ENCODE peak calls at places on chromosomes 13 and 19, in five cellular contexts. Y is lower leg skin, H is AG09319, W is AML-193, M is MCF 10A. Q is an unnamed sample.

GRCh38 chr13:79128158-79128557 is 277.9 kb downstream of the RBM26 start:
- DNase-seq in Y (no peak), H (no peak), W (peak; percentile 63), M (peak; percentile 98), Q (peak; percentile 9)

GRCh38 chr13:114065926-114066774 is 66.3 kb downstream of the RASA3 start:
- DNase-seq in Y (no peak), H (no peak), W (no peak), M (no peak), Q (no peak)

GRCh38 chr19:40672573-40673299 is 17.7 kb downstream of the NUMBL start:
- DNase-seq in Y (no peak), H (no peak), W (no peak), M (no peak), Q (no peak)

GRCh38 chr19:35087393-35087792 is 28.2 kb upstream of the FXYD3 start:
- DNase-seq in Y (no peak), H (no peak), W (no peak), M (no peak), Q (no peak)

GRCh38 chr13:24459234-24459633 is 53.3 kb downstream of the PARP4 start:
- DNase-seq in Y (no peak), H (peak; percentile 47), W (no peak), M (no peak), Q (peak; percentile 18)

GRCh38 chr19:21588202-21588601 is 82.8 kb downstream of the ZNF429 start:
- DNase-seq in Y (no peak), H (no peak), W (no peak), M (no peak), Q (no peak)

GRCh38 chr19:5141278-5141925 is 172.5 kb downstream of the KDM4B start:
- DNase-seq in Y (no peak), H (no peak), W (no peak), M (peak; percentile 34), Q (no peak)

GRCh38 chr13:33205804-33206221 is 79.7 kb downstream of the STARD13 start:
- DNase-seq in Y (no peak), H (no peak), W (no peak), M (no peak), Q (no peak)

GRCh38 chr13:106183410-106184128 is 351.9 kb downstream of the EFNB2 start:
- DNase-seq in Y (no peak), H (no peak), W (no peak), M (no peak), Q (no peak)

GRCh38 chr19:41156207-41156606 is 36.8 kb upstream of the CYP2S1 start:
- DNase-seq in Y (no peak), H (no peak), W (no peak), M (no peak), Q (no peak)

GRCh38 chr19:19224852-19225494 is 13.2 kb downstream of the NCAN start:
- DNase-seq in Y (peak; percentile 88), H (peak; percentile 8), W (peak; percentile 54), M (peak; percentile 64), Q (no peak)

GRCh38 chr19:16041571-16042386 is 34.5 kb upstream of the TPM4 start:
- DNase-seq in Y (peak; percentile 97), H (peak; percentile 15), W (peak; percentile 57), M (peak; percentile 75), Q (no peak)

GRCh38 chr19:18588611-18589379 is at the start of gene REX1BD:
- DNase-seq in Y (peak; percentile 97), H (no peak), W (peak; percentile 61), M (peak; percentile 72), Q (no peak)

GRCh38 chr13:112990783-112991182 is 21.8 kb downstream of the MCF2L start:
- DNase-seq in Y (no peak), H (no peak), W (no peak), M (no peak), Q (no peak)

GRCh38 chr19:55452381-55453325 is 8.8 kb downstream of the ISOC2 start:
- DNase-seq in Y (peak; percentile 95), H (no peak), W (no peak), M (peak; percentile 71), Q (peak; percentile 61)

GRCh38 chr19:48997972-48998371 is 4.3 kb downstream of the RUVBL2 start:
- DNase-seq in Y (no peak), H (no peak), W (peak; percentile 51), M (peak; percentile 64), Q (no peak)

GRCh38 chr19:35673121-35673804 is 6.9 kb downstream of the UPK1A start:
- DNase-seq in Y (no peak), H (no peak), W (no peak), M (peak; percentile 61), Q (no peak)

GRCh38 chr13:43263047-43263446 is 239.7 kb downstream of the DNAJC15 start:
- DNase-seq in Y (no peak), H (no peak), W (no peak), M (no peak), Q (no peak)

GRCh38 chr19:19385131-19385899 is 20.2 kb upstream of the GATAD2A start:
- DNase-seq in Y (peak; percentile 100), H (peak; percentile 99), W (peak; percentile 97), M (peak; percentile 100), Q (peak; percentile 99)

GRCh38 chr13:48994731-48995130 is 19.0 kb downstream of the FNDC3A start:
- DNase-seq in Y (no peak), H (no peak), W (peak; percentile 65), M (no peak), Q (no peak)

GRCh38 chr13:46632171-46632570 is 79.2 kb downstream of the LRCH1 start:
- DNase-seq in Y (no peak), H (no peak), W (no peak), M (no peak), Q (no peak)

Q was measured in smooth muscle cell of the brain vasculature.